ENCODE peak calls at places on chromosomes 5 and 9, in five cellular contexts. Y is A549, O is IMR-90, Q is cardiac fibroblast, Z is astrocyte. L is an unnamed sample.

GRCh38 chr5:56908942-56909293 is 478 bp upstream of the SETD9 start:
- DNase-seq in Y (no peak), O (no peak), Q (no peak), Z (no peak), L (no peak)

GRCh38 chr5:170860415-170860814 is 1.4 kb upstream of the RANBP17 start:
- DNase-seq in Y (no peak), O (no peak), Q (no peak), Z (no peak), L (no peak)

GRCh38 chr9:11742471-11742870 is 950.7 kb upstream of the TYRP1 start:
- DNase-seq in Y (no peak), O (no peak), Q (no peak), Z (no peak), L (no peak)

GRCh38 chr9:125988479-125989050 is 241.4 kb downstream of the PBX3 start:
- DNase-seq in Y (no peak), O (no peak), Q (no peak), Z (no peak), L (no peak)

GRCh38 chr5:663436-664342 is 29.5 kb downstream of the TPPP start:
- DNase-seq in Y (no peak), O (no peak), Q (no peak), Z (no peak), L (no peak)

GRCh38 chr9:124280176-124280691 is 22.5 kb downstream of the NEK6 start:
- DNase-seq in Y (no peak), O (peak), Q (peak), Z (peak), L (no peak)

GRCh38 chr9:134601764-134602163 is 39.8 kb upstream of the COL5A1 start:
- DNase-seq in Y (no peak), O (peak), Q (peak), Z (peak), L (no peak)

GRCh38 chr9:36997414-36997813 is 36.7 kb downstream of the PAX5 start:
- DNase-seq in Y (no peak), O (peak), Q (peak), Z (peak), L (no peak)

DNA sequence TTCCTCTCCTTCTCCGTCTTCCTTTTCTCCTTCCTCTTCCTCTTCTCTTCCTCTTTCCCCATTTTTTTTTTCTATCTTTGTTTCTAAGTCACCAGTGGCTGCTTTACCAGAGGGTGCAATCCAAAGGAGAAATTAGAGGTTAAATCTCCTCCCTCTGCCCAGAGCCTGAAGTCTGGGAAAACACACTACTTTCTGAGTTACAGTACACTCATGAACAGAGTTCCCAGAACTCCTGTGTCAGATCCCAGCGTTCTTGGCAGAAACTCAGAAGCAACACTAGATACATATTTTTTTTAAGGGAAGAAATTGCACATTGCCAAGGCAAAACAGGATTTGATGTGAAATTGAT is 189.0 kb downstream of the SNCAIP start:
- DNase-seq in Y (no peak), O (peak), Q (peak), Z (no peak), L (no peak)
- TF ChIP-seq CTCF in Y (no peak), O (no peak), Q (no peak), Z (no peak), L (no peak)

DNA sequence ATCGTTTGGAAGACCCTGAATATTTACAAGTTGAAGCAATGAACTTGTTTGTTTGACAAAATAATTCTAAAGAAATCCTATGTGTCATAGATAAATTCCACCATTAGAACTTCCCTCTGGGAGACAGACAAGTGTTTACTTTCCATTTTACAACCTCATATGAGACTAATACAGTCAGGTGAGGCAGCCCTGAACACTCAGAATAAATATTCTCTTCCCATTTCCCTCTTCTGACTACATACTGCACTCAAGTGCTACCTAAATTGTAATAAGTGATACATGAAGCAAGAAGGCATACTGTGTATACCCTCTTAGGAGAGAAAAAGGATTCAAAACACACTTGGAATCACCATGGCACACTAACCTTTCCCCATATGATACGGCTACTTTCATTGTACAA is 6.8 kb downstream of the RASEF start:
- DNase-seq in Y (no peak), O (no peak), Q (no peak), Z (no peak), L (no peak)
- TF ChIP-seq CTCF in Y (no peak), O (no peak), Q (no peak), Z (no peak), L (no peak)

GRCh38 chr5:26868504-26868903 is 169.9 kb downstream of the CDH9 start:
- DNase-seq in Y (no peak), O (no peak), Q (no peak), Z (no peak), L (no peak)

GRCh38 chr5:26864061-26864460 is 174.3 kb downstream of the CDH9 start:
- DNase-seq in Y (no peak), O (no peak), Q (no peak), Z (no peak), L (no peak)

GRCh38 chr5:26872337-26872736 is 166.0 kb downstream of the CDH9 start:
- DNase-seq in Y (no peak), O (no peak), Q (no peak), Z (no peak), L (no peak)

GRCh38 chr5:26869781-26870180 is 168.6 kb downstream of the CDH9 start:
- DNase-seq in Y (no peak), O (no peak), Q (no peak), Z (no peak), L (no peak)
- TF ChIP-seq CTCF in Y (no peak), O (no peak), Q (no peak), Z (no peak), L (no peak)

GRCh38 chr5:5695266-5695665 is 272.8 kb downstream of the ICE1 start:
- DNase-seq in Y (no peak), O (no peak), Q (no peak), Z (no peak), L (no peak)

GRCh38 chr5:5704352-5704751 is 281.9 kb downstream of the ICE1 start:
- DNase-seq in Y (no peak), O (no peak), Q (no peak), Z (no peak), L (no peak)

GRCh38 chr5:5700549-5700948 is 278.1 kb downstream of the ICE1 start:
- DNase-seq in Y (no peak), O (no peak), Q (no peak), Z (no peak), L (no peak)

GRCh38 chr5:5702934-5703333 is 280.5 kb downstream of the ICE1 start:
- DNase-seq in Y (no peak), O (no peak), Q (no peak), Z (no peak), L (no peak)

GRCh38 chr5:5699062-5699461 is 276.6 kb downstream of the ICE1 start:
- DNase-seq in Y (no peak), O (no peak), Q (no peak), Z (no peak), L (no peak)
- TF ChIP-seq CTCF in Y (no peak), O (no peak), Q (no peak), Z (no peak), L (peak)

GRCh38 chr5:145806923-145807322 is 28.2 kb downstream of the PRELID2 start:
- DNase-seq in Y (no peak), O (peak), Q (peak), Z (no peak), L (no peak)

GRCh38 chr5:145812877-145813276 is 22.3 kb downstream of the PRELID2 start:
- DNase-seq in Y (no peak), O (no peak), Q (no peak), Z (no peak), L (no peak)

GRCh38 chr5:145811834-145812625 is 23.1 kb downstream of the PRELID2 start:
- DNase-seq in Y (no peak), O (peak), Q (peak), Z (peak), L (no peak)
- TF ChIP-seq CTCF in Y (peak), O (peak), Q (peak), Z (no peak), L (peak)

GRCh38 chr9:87113892-87114291 is 166.6 kb upstream of the GAS1 start:
- DNase-seq in Y (no peak), O (no peak), Q (no peak), Z (no peak), L (no peak)
- TF ChIP-seq CTCF in Y (no peak), O (no peak), Q (no peak), Z (no peak), L (no peak)

GRCh38 chr5:43354774-43355173 is 41.6 kb upstream of the HMGCS1 start:
- DNase-seq in Y (no peak), O (no peak), Q (no peak), Z (no peak), L (no peak)

GRCh38 chr5:43348964-43349363 is 35.8 kb upstream of the HMGCS1 start:
- DNase-seq in Y (no peak), O (no peak), Q (no peak), Z (no peak), L (no peak)

GRCh38 chr5:43353668-43354067 is 40.5 kb upstream of the HMGCS1 start:
- DNase-seq in Y (no peak), O (no peak), Q (peak), Z (no peak), L (no peak)

GRCh38 chr5:43352131-43352530 is 38.9 kb upstream of the HMGCS1 start:
- DNase-seq in Y (no peak), O (no peak), Q (no peak), Z (no peak), L (no peak)

DNA sequence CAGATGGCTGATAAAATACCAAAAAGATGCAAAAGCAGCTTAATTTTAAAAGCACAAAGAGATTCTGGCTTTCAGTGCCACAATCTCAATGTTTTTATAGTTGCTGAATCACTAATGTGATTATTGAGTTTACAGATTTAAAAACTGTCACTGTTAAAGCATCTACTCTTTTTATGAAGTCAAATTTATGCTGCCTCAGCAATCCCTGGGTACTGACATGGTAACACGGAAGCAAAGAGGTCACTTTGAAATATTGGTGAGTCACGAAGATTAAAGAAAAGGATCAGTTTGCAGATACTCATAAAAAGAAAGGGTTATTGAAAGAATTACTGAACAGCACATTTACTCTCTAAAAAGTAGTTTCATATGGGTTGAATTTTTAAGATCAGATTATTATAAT is 39.7 kb upstream of the HMGCS1 start:
- DNase-seq in Y (no peak), O (no peak), Q (no peak), Z (no peak), L (no peak)
- TF ChIP-seq CTCF in Y (no peak), O (no peak), Q (no peak), Z (no peak), L (no peak)

GRCh38 chr5:96651948-96652753 is 10.0 kb upstream of the CAST start:
- DNase-seq in Y (peak), O (no peak), Q (peak), Z (no peak), L (no peak)
- TF ChIP-seq CTCF in Y (no peak), O (peak), Q (peak), Z (peak), L (peak)

DNA sequence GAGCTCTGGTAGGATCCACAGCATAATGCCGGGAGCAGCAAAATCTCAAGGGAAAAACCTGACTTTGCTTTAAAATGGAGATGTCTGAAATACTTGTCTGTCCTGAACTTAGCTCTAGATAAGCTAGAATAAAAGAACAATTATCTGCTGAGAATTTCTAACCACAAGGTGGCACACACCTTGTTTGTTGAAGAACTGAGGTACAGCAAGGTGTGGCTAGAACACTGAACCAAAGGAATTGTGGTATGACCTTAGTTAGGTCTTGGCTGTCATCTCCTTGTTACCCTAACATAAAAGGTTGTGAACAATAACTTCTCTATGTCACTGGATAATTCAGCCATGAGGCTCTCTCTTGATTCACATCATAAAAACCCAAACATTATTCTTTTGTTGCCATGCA is 72.3 kb upstream of the ANXA1 start:
- DNase-seq in Y (no peak), O (no peak), Q (peak), Z (no peak), L (no peak)
- TF ChIP-seq CTCF in Y (peak), O (no peak), Q (no peak), Z (no peak), L (no peak)

GRCh38 chr9:5870691-5871090 is 20.0 kb upstream of the MLANA start:
- DNase-seq in Y (no peak), O (no peak), Q (no peak), Z (no peak), L (no peak)

GRCh38 chr9:5871785-5872184 is 18.9 kb upstream of the MLANA start:
- DNase-seq in Y (no peak), O (no peak), Q (no peak), Z (no peak), L (no peak)

GRCh38 chr9:5868235-5868634 is 22.5 kb upstream of the MLANA start:
- DNase-seq in Y (no peak), O (no peak), Q (no peak), Z (no peak), L (no peak)

GRCh38 chr9:5870020-5870339 is 20.7 kb upstream of the MLANA start:
- DNase-seq in Y (no peak), O (no peak), Q (no peak), Z (no peak), L (no peak)

DNA sequence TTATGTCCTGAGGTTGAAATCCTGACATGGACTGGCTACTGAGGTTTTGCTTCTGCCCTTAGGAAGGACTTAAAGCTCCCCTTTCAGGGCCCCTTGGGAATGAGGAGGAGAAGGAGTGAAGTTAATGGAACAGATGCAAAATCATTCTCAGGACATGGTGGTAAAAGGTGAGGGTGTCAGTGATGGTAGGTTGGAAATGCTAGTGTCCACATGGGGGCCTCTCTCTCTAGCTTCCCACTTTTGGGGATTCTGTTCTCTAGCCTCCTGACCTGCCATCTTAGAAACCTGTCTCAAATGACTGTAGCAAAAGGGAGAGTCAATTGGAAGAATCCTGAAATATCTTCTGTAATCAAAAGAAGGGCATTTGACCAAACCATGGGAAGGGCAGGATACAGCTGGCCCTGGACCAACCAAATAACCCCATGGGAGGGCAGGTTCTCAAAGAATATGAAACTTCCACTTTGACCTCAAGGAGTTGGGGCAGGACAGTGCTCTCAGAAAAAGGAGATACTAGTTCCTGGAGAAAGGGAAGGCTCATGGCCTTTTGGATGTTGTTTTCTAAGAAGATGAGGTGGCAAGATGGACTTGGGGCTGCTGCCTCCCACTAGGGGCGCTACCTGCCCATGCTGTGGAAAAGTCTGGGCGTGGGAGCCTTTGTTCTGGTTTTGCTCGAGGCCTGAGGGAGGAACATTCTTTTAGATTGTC is 21.2 kb upstream of the MLANA start:
- DNase-seq in Y (peak), O (no peak), Q (peak), Z (no peak), L (no peak)
- TF ChIP-seq CTCF in Y (peak), O (peak), Q (peak), Z (no peak), L (peak)